ENCODE peak calls at places on chromosomes 4 and X, in four cellular contexts. S, X, G and Z are unnamed samples.

GRCh38 chr4:178296669-178297068 is 854.4 kb upstream of the AGA start:
- DNase-seq in S (no peak), X (no peak), G (peak), Z (no peak)

GRCh38 chr4:11615601-11616000 is 186.9 kb upstream of the HS3ST1 start:
- DNase-seq in S (no peak), X (no peak), G (no peak), Z (no peak)

GRCh38 chr4:2135083-2135482 is 76.0 kb downstream of the NAT8L start:
- DNase-seq in S (no peak), X (no peak), G (no peak), Z (no peak)

GRCh38 chr4:74904509-74904908 is 28.4 kb upstream of the PARM1 start:
- DNase-seq in S (no peak), X (no peak), G (no peak), Z (no peak)

GRCh38 chr4:153206534-153206933 is 2.3 kb downstream of the TRIM2 start:
- DNase-seq in S (peak), X (no peak), G (no peak), Z (no peak)

GRCh38 chrX:136531951-136532350 is at the start of gene VGLL1:
- DNase-seq in S (no peak), X (no peak), G (peak), Z (no peak)

GRCh38 chrX:148811236-148811635 is 310.8 kb downstream of the AFF2 start:
- DNase-seq in S (no peak), X (no peak), G (no peak), Z (no peak)

GRCh38 chr4:83436680-83437079 is 18.9 kb downstream of the HELQ start:
- DNase-seq in S (no peak), X (no peak), G (no peak), Z (no peak)

GRCh38 chrX:144586756-144587155 is 660.5 kb upstream of the SPANXN1 start:
- DNase-seq in S (no peak), X (no peak), G (peak), Z (no peak)

GRCh38 chrX:19613645-19614323 is 98.5 kb upstream of the MAP3K15 start:
- DNase-seq in S (no peak), X (no peak), G (no peak), Z (no peak)

GRCh38 chr4:22090655-22091350 is 142.2 kb upstream of the KCNIP4 start:
- DNase-seq in S (no peak), X (no peak), G (peak), Z (no peak)

GRCh38 chr4:83328486-83328885 is 6.2 kb downstream of the HPSE start:
- DNase-seq in S (no peak), X (no peak), G (no peak), Z (no peak)

GRCh38 chr4:168716411-168717129 is 219.7 kb downstream of the PALLD start:
- DNase-seq in S (no peak), X (no peak), G (no peak), Z (no peak)

DNA sequence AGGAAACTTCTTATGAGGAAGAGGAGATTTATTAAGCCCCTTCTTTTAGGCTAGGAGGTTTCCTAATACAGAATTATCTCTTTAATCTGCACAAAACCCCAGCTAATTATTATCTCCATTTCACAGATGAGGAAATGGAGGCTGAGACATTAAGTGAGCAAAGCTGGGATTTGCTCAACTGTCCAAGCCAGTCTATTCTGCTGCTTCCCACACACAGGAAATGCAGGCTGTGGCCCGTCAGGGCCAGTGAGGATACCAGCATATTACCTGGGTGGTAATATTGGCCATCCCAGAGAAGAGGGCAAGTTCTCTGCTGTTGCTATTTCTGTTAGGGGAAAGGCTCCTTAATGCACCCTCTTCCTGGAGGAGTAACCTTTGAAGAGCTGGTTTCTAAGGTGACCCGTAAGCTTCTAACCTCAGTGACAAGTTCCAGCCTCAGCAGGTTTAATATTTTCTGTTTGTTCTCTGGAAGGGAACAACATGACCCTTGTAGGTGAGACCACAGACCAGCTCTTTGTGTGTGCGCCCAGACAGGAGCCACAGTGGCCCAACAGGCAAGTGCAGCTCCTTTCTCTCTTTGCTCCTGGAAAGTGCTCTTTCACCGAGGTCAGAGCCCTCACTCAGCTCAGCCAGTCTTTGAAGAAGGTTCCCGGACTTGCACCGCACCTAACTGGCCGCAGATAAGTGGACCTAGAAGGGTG is 35.6 kb downstream of the TBC1D9 start:
- DNase-seq in S (no peak), X (no peak), G (no peak), Z (no peak)
- H3K4me3 ChIP-seq in S (no peak), X (no peak), G (no peak), Z (peak)

GRCh38 chrX:26050099-26050498 is 88.0 kb upstream of the MAGEB18 start:
- DNase-seq in S (no peak), X (no peak), G (peak), Z (no peak)
- H3K4me3 ChIP-seq in S (no peak), X (no peak), G (no peak), Z (no peak)

GRCh38 chr4:112510468-112511293 is 5.3 kb downstream of the NEUROG2 start:
- DNase-seq in S (no peak), X (no peak), G (no peak), Z (no peak)
- H3K4me3 ChIP-seq in S (no peak), X (peak), G (no peak), Z (peak)

DNA sequence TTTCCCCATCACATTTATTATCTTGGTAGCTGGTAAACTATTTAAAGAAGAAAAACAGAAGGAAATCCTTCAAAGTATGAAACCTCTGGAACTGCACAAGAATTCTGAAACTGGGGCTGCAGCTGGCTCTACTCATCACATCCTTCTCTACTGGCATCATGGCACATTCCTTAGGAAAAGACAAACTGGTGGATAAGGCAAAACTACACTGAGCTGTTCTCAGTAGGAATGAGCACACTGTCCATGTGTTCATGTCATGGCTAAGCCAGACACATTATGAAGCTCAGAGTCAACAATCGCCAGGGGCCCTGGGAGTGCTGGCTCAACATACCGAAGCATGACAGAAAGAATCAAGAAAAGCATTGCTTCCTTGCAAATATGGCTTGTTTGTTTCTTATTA is 300.4 kb upstream of the VCX start:
- DNase-seq in S (no peak), X (no peak), G (no peak), Z (no peak)
- H3K4me3 ChIP-seq in S (no peak), X (no peak), G (no peak), Z (no peak)